ENCODE peak calls at places on chromosomes 12 and 14, in five cellular contexts. I is osteoblast, F is heart right ventricle, Y is right cardiac atrium, P is NCI-H460. W is an unnamed sample.

GRCh38 chr14:100032749-100033148 is 32.5 kb upstream of the EVL start:
- DNase-seq in I (no peak), F (no peak), Y (no peak), P (no peak), W (no peak)

GRCh38 chr12:32896438-32897275 is at the start of gene PKP2:
- DNase-seq in I (peak; percentile 62), F (peak; percentile 28), Y (peak; percentile 80), P (no peak), W (peak; percentile 74)

GRCh38 chr12:71371132-71371531 is 68.5 kb upstream of the LGR5 start:
- DNase-seq in I (no peak), F (no peak), Y (no peak), P (no peak), W (no peak)

GRCh38 chr12:124551268-124552144 is 15.9 kb downstream of the NCOR2 start:
- DNase-seq in I (no peak), F (peak; percentile 71), Y (peak; percentile 83), P (no peak), W (peak; percentile 47)

GRCh38 chr12:120101182-120101581 is 15.4 kb downstream of the RAB35 start:
- DNase-seq in I (peak; percentile 80), F (no peak), Y (peak; percentile 72), P (no peak), W (no peak)

GRCh38 chr12:11885261-11886038 is 185.3 kb upstream of the BCL2L14 start:
- DNase-seq in I (peak; percentile 66), F (no peak), Y (no peak), P (no peak), W (no peak)

GRCh38 chr12:92470608-92471021 is 232.2 kb upstream of the PLEKHG7 start:
- DNase-seq in I (no peak), F (no peak), Y (no peak), P (no peak), W (no peak)

GRCh38 chr12:32390572-32391219 is 8.7 kb upstream of the FGD4 start:
- DNase-seq in I (no peak), F (peak; percentile 7), Y (peak; percentile 68), P (no peak), W (peak; percentile 42)

GRCh38 chr14:44897844-44898151 is 63.9 kb downstream of the KLHL28 start:
- DNase-seq in I (no peak), F (no peak), Y (no peak), P (no peak), W (no peak)

GRCh38 chr12:70971395-70971794 is 50.9 kb upstream of the PTPRR start:
- DNase-seq in I (no peak), F (no peak), Y (no peak), P (no peak), W (no peak)

GRCh38 chr14:59698793-59699192 is 122.2 kb upstream of the CCDC175 start:
- DNase-seq in I (no peak), F (no peak), Y (no peak), P (peak; percentile 58), W (no peak)

GRCh38 chr12:57342207-57342691 is 88.6 kb downstream of the R3HDM2 start:
- DNase-seq in I (peak; percentile 62), F (peak; percentile 49), Y (peak; percentile 56), P (no peak), W (peak; percentile 49)

GRCh38 chr12:62933220-62933870 is 1.6 kb downstream of the PPM1H start:
- DNase-seq in I (peak; percentile 89), F (peak; percentile 50), Y (peak; percentile 73), P (no peak), W (peak; percentile 46)